ENCODE peak calls at places on chromosomes 1 and 21, in four cellular contexts. P is naive thymus-derived CD8-positive, alpha-beta T cell; J is RWPE2; X is HCT116. A is an unnamed sample.
A peak's percentile ranks its signal among the peaks of the same experiment; 100 is the strongest.

GRCh38 chr1:68442822-68443556 is 6.8 kb downstream of the RPE65 start:
- ATAC-seq in J (peak; percentile 80), X (peak; percentile 88), P (no peak), A (peak; percentile 96)

GRCh38 chr1:22910286-22910685 is 62.4 kb downstream of the LACTBL1 start:
- ATAC-seq in J (no peak), X (no peak), P (no peak), A (no peak)

GRCh38 chr1:150981177-150981804 is 801 bp upstream of the ANXA9 start:
- ATAC-seq in J (peak; percentile 49), X (peak; percentile 53), P (no peak), A (peak; percentile 5)

GRCh38 chr1:229203991-229204632 is 66.8 kb upstream of the RAB4A start:
- ATAC-seq in X (no peak), J (no peak), P (no peak), A (no peak)

GRCh38 chr1:64623750-64624445 is 121.0 kb upstream of the RAVER2 start:
- ATAC-seq in J (peak; percentile 94), X (no peak), P (no peak), A (peak; percentile 80)

GRCh38 chr1:5220421-5220820 is 566.0 kb downstream of the AJAP1 start:
- ATAC-seq in X (no peak), P (no peak), J (no peak), A (no peak)

GRCh38 chr1:96865731-96866684 is 144.4 kb downstream of the PTBP2 start:
- ATAC-seq in X (no peak), P (no peak), J (peak; percentile 97), A (peak; percentile 56)

GRCh38 chr1:90725341-90725960 is 8.3 kb upstream of the BARHL2 start:
- ATAC-seq in X (no peak), P (peak; percentile 17), J (no peak), A (peak; percentile 45)

GRCh38 chr1:102431253-102431652 is 434.5 kb upstream of the OLFM3 start:
- ATAC-seq in J (no peak), X (no peak), P (no peak), A (no peak)

GRCh38 chr1:2587071-2587859 is 688 bp downstream of the PRXL2B start:
- ATAC-seq in J (peak; percentile 7), X (peak; percentile 3), P (peak; percentile 0), A (peak; percentile 38)

GRCh38 chr21:46515109-46515508 is 56.4 kb downstream of the DIP2A start:
- ATAC-seq in J (no peak), X (no peak), P (peak; percentile 68), A (no peak)

GRCh38 chr1:174262747-174263241 is 103.5 kb downstream of the RABGAP1L start:
- ATAC-seq in J (peak; percentile 66), P (no peak), X (peak; percentile 71), A (peak; percentile 85)

GRCh38 chr1:171715813-171716251 is 26.0 kb downstream of the VAMP4 start:
- ATAC-seq in J (no peak), P (no peak), X (peak; percentile 49), A (peak; percentile 67)

GRCh38 chr1:4585216-4585615 is 69.2 kb upstream of the AJAP1 start:
- ATAC-seq in J (no peak), X (peak; percentile 72), P (no peak), A (no peak)